ENCODE peak calls at places on chromosomes 16 and 17, in four cellular contexts. One of them, this sample, is unnamed.

GRCh38 chr17:9472094-9472493 is 103.5 kb downstream of the STX8 start:
- DNase-seq in adrenal gland: no peak
- DNase-seq in mammary epithelial cell: no peak
- DNase-seq in GM10248: no peak
- DNase-seq in this sample: no peak

GRCh38 chr17:32901743-32902142 is 24.8 kb upstream of the MYO1D start:
- DNase-seq in GM10248: no peak
- DNase-seq in adrenal gland: no peak
- DNase-seq in mammary epithelial cell: no peak
- DNase-seq in this sample: no peak

GRCh38 chr17:2058521-2059124 is 3.7 kb downstream of the HIC1 start:
- DNase-seq in mammary epithelial cell: no peak
- DNase-seq in adrenal gland: peak
- DNase-seq in GM10248: peak
- DNase-seq in this sample: peak

GRCh38 chr17:77204531-77204930 is 63.8 kb downstream of the SEC14L1 start:
- DNase-seq in mammary epithelial cell: no peak
- DNase-seq in adrenal gland: peak
- DNase-seq in GM10248: no peak
- DNase-seq in this sample: no peak

GRCh38 chr16:85480727-85481101 is 132.4 kb upstream of the GSE1 start:
- DNase-seq in mammary epithelial cell: no peak
- DNase-seq in adrenal gland: no peak
- DNase-seq in GM10248: no peak
- DNase-seq in this sample: no peak

GRCh38 chr17:77824780-77825280 is 133.7 kb upstream of the TNRC6C start:
- DNase-seq in adrenal gland: no peak
- DNase-seq in GM10248: no peak
- DNase-seq in mammary epithelial cell: no peak
- DNase-seq in this sample: no peak

GRCh38 chr17:76997981-76998531 is 129.9 kb downstream of the MGAT5B start:
- DNase-seq in mammary epithelial cell: no peak
- DNase-seq in adrenal gland: no peak
- DNase-seq in GM10248: peak
- DNase-seq in this sample: no peak

GRCh38 chr16:29915590-29916247 is 10.3 kb downstream of the KCTD13 start:
- DNase-seq in GM10248: no peak
- DNase-seq in adrenal gland: no peak
- DNase-seq in mammary epithelial cell: peak
- DNase-seq in this sample: no peak

GRCh38 chr17:7058831-7059447 is 15.0 kb upstream of the SLC16A11 start:
- DNase-seq in mammary epithelial cell: peak
- DNase-seq in adrenal gland: no peak
- DNase-seq in GM10248: no peak
- DNase-seq in this sample: no peak

GRCh38 chr17:75412455-75413317 is 7.2 kb upstream of the GRB2 start:
- DNase-seq in adrenal gland: peak
- DNase-seq in GM10248: peak
- DNase-seq in mammary epithelial cell: peak
- DNase-seq in this sample: peak

GRCh38 chr16:66728117-66728787 is 23.2 kb downstream of the DYNC1LI2 start:
- DNase-seq in GM10248: peak
- DNase-seq in adrenal gland: peak
- DNase-seq in mammary epithelial cell: peak
- DNase-seq in this sample: no peak

GRCh38 chr17:82653651-82654528 is 5.6 kb upstream of the WDR45B start:
- DNase-seq in GM10248: no peak
- DNase-seq in mammary epithelial cell: no peak
- DNase-seq in adrenal gland: no peak
- DNase-seq in this sample: no peak

GRCh38 chr16:495127-495748 is 32.3 kb upstream of the CAPN15 start:
- DNase-seq in mammary epithelial cell: peak
- DNase-seq in adrenal gland: no peak
- DNase-seq in GM10248: peak
- DNase-seq in this sample: no peak

GRCh38 chr17:30600062-30600829 is 123.0 kb downstream of the GOSR1 start:
- DNase-seq in mammary epithelial cell: peak
- DNase-seq in GM10248: peak
- DNase-seq in adrenal gland: peak
- DNase-seq in this sample: peak

GRCh38 chr17:78249074-78249835 is 17.8 kb downstream of the TMEM235 start:
- DNase-seq in mammary epithelial cell: no peak
- DNase-seq in GM10248: no peak
- DNase-seq in adrenal gland: no peak
- DNase-seq in this sample: no peak

GRCh38 chr17:42493324-42493723 is 34.6 kb downstream of the ATP6V0A1 start:
- DNase-seq in GM10248: no peak
- DNase-seq in mammary epithelial cell: no peak
- DNase-seq in adrenal gland: no peak
- DNase-seq in this sample: no peak

GRCh38 chr17:48612456-48612853 is 1.6 kb upstream of the HOXB7 start:
- DNase-seq in GM10248: no peak
- DNase-seq in adrenal gland: no peak
- DNase-seq in mammary epithelial cell: no peak
- DNase-seq in this sample: no peak

GRCh38 chr17:82457790-82458129 is 781 bp upstream of the NARF start:
- DNase-seq in adrenal gland: no peak
- DNase-seq in mammary epithelial cell: no peak
- DNase-seq in GM10248: no peak
- DNase-seq in this sample: no peak

GRCh38 chr16:8959921-8960787 is 3.6 kb downstream of the USP7 start:
- DNase-seq in GM10248: no peak
- DNase-seq in adrenal gland: no peak
- DNase-seq in mammary epithelial cell: no peak
- DNase-seq in this sample: no peak

GRCh38 chr17:2624292-2624731 is 30.9 kb downstream of the PAFAH1B1 start:
- DNase-seq in mammary epithelial cell: no peak
- DNase-seq in adrenal gland: no peak
- DNase-seq in GM10248: no peak
- DNase-seq in this sample: no peak

GRCh38 chr17:50210249-50211225 is 9.1 kb upstream of the COL1A1 start:
- DNase-seq in adrenal gland: peak
- DNase-seq in GM10248: no peak
- DNase-seq in mammary epithelial cell: peak
- DNase-seq in this sample: peak

GRCh38 chr16:89707695-89708094 is 6.2 kb upstream of the SPATA2L start:
- DNase-seq in adrenal gland: no peak
- DNase-seq in GM10248: no peak
- DNase-seq in mammary epithelial cell: no peak
- DNase-seq in this sample: no peak

GRCh38 chr17:62819511-62820221 is 11.6 kb upstream of the MARCHF10 start:
- DNase-seq in mammary epithelial cell: peak
- DNase-seq in adrenal gland: peak
- DNase-seq in GM10248: no peak
- DNase-seq in this sample: peak

GRCh38 chr16:83098536-83098935 is 471.8 kb downstream of the CDH13 start:
- DNase-seq in mammary epithelial cell: no peak
- DNase-seq in adrenal gland: no peak
- DNase-seq in GM10248: no peak
- DNase-seq in this sample: no peak

GRCh38 chr17:80720624-80721577 is 176.3 kb downstream of the RPTOR start:
- DNase-seq in mammary epithelial cell: peak
- DNase-seq in GM10248: no peak
- DNase-seq in adrenal gland: no peak
- DNase-seq in this sample: no peak

GRCh38 chr16:70392606-70393005 is 45.9 kb downstream of the DDX19A start:
- DNase-seq in adrenal gland: no peak
- DNase-seq in GM10248: no peak
- DNase-seq in mammary epithelial cell: no peak
- DNase-seq in this sample: no peak

GRCh38 chr17:44738214-44738906 is 20.4 kb upstream of the ADAM11 start:
- DNase-seq in GM10248: peak
- DNase-seq in adrenal gland: no peak
- DNase-seq in mammary epithelial cell: peak
- DNase-seq in this sample: no peak

GRCh38 chr16:31063843-31064611 is 10.0 kb downstream of the ZNF668 start:
- DNase-seq in adrenal gland: no peak
- DNase-seq in GM10248: no peak
- DNase-seq in mammary epithelial cell: no peak
- DNase-seq in this sample: no peak

GRCh38 chr17:21078056-21078825 is 35.4 kb upstream of the USP22 start:
- DNase-seq in mammary epithelial cell: no peak
- DNase-seq in adrenal gland: no peak
- DNase-seq in GM10248: no peak
- DNase-seq in this sample: no peak

GRCh38 chr17:64024781-64025731 is 4.6 kb upstream of the ICAM2 start:
- DNase-seq in adrenal gland: no peak
- DNase-seq in GM10248: no peak
- DNase-seq in mammary epithelial cell: no peak
- DNase-seq in this sample: no peak

GRCh38 chr16:19114359-19115147 is 789 bp downstream of the ITPRIPL2 start:
- DNase-seq in adrenal gland: peak
- DNase-seq in mammary epithelial cell: peak
- DNase-seq in GM10248: peak
- DNase-seq in this sample: peak

GRCh38 chr16:19116711-19117449 is 3.1 kb downstream of the ITPRIPL2 start:
- DNase-seq in adrenal gland: peak
- DNase-seq in mammary epithelial cell: peak
- DNase-seq in GM10248: no peak
- DNase-seq in this sample: no peak

GRCh38 chr16:19113577-19114358 is at the start of gene ITPRIPL2:
- DNase-seq in GM10248: peak
- DNase-seq in mammary epithelial cell: peak
- DNase-seq in adrenal gland: peak
- DNase-seq in this sample: peak

GRCh38 chr16:19118938-19119431 is 5.2 kb downstream of the ITPRIPL2 start:
- DNase-seq in GM10248: no peak
- DNase-seq in adrenal gland: peak
- DNase-seq in mammary epithelial cell: peak
- DNase-seq in this sample: no peak

DNA sequence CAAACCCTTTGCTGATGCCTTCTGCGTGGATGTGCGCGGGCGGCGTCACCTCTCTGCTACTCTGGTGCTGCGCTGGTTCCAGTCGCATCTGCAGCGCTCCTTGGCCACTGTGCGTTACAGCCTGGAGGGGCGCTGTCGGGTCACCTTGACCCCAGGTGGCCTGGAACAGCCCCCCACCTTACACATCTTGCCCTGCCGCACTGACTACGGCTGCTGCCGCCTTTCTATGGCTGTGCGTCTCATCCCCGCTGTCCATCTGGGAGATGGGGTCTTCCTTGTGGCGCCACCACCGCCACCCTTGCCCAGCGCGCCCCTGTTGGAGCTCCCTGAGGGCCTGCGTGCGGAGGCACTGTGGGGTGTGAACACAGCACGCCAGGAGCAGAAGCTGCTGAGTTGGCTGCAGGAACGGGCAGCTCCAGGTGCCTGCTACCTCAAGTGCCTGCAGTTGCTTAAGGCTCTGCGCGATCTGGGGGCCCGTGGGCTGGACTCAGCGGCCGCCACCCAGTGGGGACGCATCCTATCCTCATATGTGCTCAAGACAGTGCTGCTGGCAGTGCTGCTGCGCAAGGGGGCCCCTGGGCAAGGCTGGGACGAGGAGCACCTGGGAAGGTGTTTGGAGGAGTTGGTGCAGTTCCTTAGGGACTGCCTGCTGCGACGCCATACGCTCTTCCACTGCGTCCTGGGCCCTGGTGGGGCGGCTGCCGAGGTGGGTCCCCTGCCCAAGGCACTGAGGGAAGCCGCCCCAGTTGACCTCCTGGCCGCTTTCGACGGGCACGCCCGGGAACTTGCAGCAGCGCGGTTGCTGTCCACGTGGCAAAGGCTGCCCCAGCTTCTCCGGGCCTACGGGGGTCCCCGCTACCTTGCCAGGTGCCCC is 1.6 kb downstream of the ITPRIPL2 start:
- DNase-seq in GM10248: no peak
- DNase-seq in adrenal gland: no peak
- DNase-seq in mammary epithelial cell: no peak
- DNase-seq in this sample: no peak
- TF ChIP-seq CTCF in GM10248: peak
- TF ChIP-seq CTCF in adrenal gland: no peak
- TF ChIP-seq CTCF in mammary epithelial cell: no peak
- TF ChIP-seq CTCF in this sample: no peak

GRCh38 chr16:25367773-25368172 is 110.1 kb upstream of the ZKSCAN2 start:
- DNase-seq in mammary epithelial cell: no peak
- DNase-seq in GM10248: no peak
- DNase-seq in adrenal gland: no peak
- DNase-seq in this sample: no peak

GRCh38 chr16:25371342-25371741 is 113.7 kb upstream of the ZKSCAN2 start:
- DNase-seq in adrenal gland: no peak
- DNase-seq in mammary epithelial cell: no peak
- DNase-seq in GM10248: no peak
- DNase-seq in this sample: no peak

GRCh38 chr16:25374556-25374955 is 116.9 kb upstream of the ZKSCAN2 start:
- DNase-seq in GM10248: no peak
- DNase-seq in adrenal gland: no peak
- DNase-seq in mammary epithelial cell: no peak
- DNase-seq in this sample: no peak

DNA sequence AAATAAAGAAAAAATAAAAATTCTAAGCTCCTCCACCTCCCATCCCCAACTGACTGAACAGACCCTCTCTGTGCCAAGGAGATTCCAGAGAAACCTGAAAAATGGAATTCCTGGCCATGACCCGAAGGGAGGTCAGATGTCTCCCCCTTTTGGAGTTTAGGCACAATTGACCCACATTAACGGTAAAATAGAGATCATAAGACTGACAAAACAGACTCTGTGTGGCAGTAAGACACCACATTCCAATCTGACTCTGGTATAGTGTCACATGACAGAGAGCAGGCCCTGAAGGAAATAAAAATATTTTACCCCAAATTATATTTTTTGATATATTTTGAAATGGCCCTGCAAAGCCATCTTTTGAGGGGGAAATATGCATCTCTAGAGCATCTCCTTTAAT is 115.1 kb upstream of the ZKSCAN2 start:
- DNase-seq in adrenal gland: no peak
- DNase-seq in GM10248: no peak
- DNase-seq in mammary epithelial cell: no peak
- DNase-seq in this sample: no peak
- TF ChIP-seq CTCF in adrenal gland: no peak
- TF ChIP-seq CTCF in GM10248: no peak
- TF ChIP-seq CTCF in mammary epithelial cell: no peak
- TF ChIP-seq CTCF in this sample: no peak

GRCh38 chr17:57955183-57955952 is at the start of gene CUEDC1:
- DNase-seq in GM10248: peak
- DNase-seq in adrenal gland: peak
- DNase-seq in mammary epithelial cell: peak
- DNase-seq in this sample: peak
- TF ChIP-seq CTCF in GM10248: peak
- TF ChIP-seq CTCF in adrenal gland: peak
- TF ChIP-seq CTCF in mammary epithelial cell: no peak
- TF ChIP-seq CTCF in this sample: peak

GRCh38 chr17:13306310-13306962 is 288.6 kb upstream of the ELAC2 start:
- DNase-seq in mammary epithelial cell: peak
- DNase-seq in adrenal gland: no peak
- DNase-seq in GM10248: no peak
- DNase-seq in this sample: peak
- TF ChIP-seq CTCF in mammary epithelial cell: peak
- TF ChIP-seq CTCF in adrenal gland: peak
- TF ChIP-seq CTCF in GM10248: no peak
- TF ChIP-seq CTCF in this sample: peak